ENCODE peak calls at places on chromosomes 5 and 9, in five cellular contexts. O is right atrium auricular region, D is pancreas, U is mucosa of descending colon, L is heart left ventricle. V is an unnamed sample.

GRCh38 chr9:78118742-78119473 is 87.3 kb upstream of the GNAQ start:
- DNase-seq in O (no peak), L (no peak), U (peak; percentile 33), D (no peak), V (no peak)

GRCh38 chr9:136965771-136966484 is 11.4 kb upstream of the PTGDS start:
- DNase-seq in U (no peak), L (no peak), D (no peak), O (no peak), V (no peak)

GRCh38 chr9:20592673-20593072 is 29.6 kb downstream of the MLLT3 start:
- DNase-seq in D (no peak), U (no peak), L (no peak), O (no peak), V (no peak)

GRCh38 chr5:3602713-3603502 is 7.3 kb downstream of the IRX1 start:
- DNase-seq in D (peak; percentile 9), O (no peak), L (peak; percentile 29), U (no peak), V (peak; percentile 46)

GRCh38 chr5:53397845-53398244 is 82.6 kb upstream of the FST start:
- DNase-seq in L (peak; percentile 39), D (no peak), O (no peak), U (no peak), V (no peak)

GRCh38 chr5:78627766-78628165 is 20.8 kb downstream of the LHFPL2 start:
- DNase-seq in D (no peak), U (no peak), O (no peak), L (no peak), V (no peak)

GRCh38 chr5:150503977-150504620 is 3.8 kb upstream of the NDST1 start:
- DNase-seq in D (peak; percentile 90), L (peak; percentile 69), O (no peak), U (peak; percentile 62), V (peak; percentile 86)

GRCh38 chr5:117107859-117108258 is 533.2 kb upstream of the SEMA6A start:
- DNase-seq in O (no peak), D (no peak), U (no peak), L (no peak), V (no peak)

GRCh38 chr9:20286154-20286553 is 336.1 kb downstream of the MLLT3 start:
- DNase-seq in L (no peak), D (no peak), O (no peak), U (no peak), V (no peak)

GRCh38 chr5:180658774-180659564 is 9.6 kb upstream of the FLT4 start:
- DNase-seq in D (no peak), U (no peak), O (no peak), L (no peak), V (no peak)

GRCh38 chr5:138275379-138275782 is 960 bp upstream of the GFRA3 start:
- DNase-seq in D (no peak), O (no peak), U (no peak), L (no peak), V (no peak)

GRCh38 chr9:19127881-19128719 is 808 bp upstream of the PLIN2 start:
- DNase-seq in U (peak; percentile 63), O (no peak), D (no peak), L (peak; percentile 16), V (peak; percentile 43)

GRCh38 chr9:96398582-96399334 is 15.2 kb upstream of the SLC35D2 start:
- DNase-seq in U (no peak), L (no peak), D (no peak), O (no peak), V (no peak)

GRCh38 chr5:102759700-102760099 is 4.6 kb downstream of the PAM start:
- DNase-seq in D (no peak), U (no peak), O (no peak), L (no peak), V (no peak)

GRCh38 chr5:138159666-138160065 is 18.8 kb downstream of the BRD8 start:
- DNase-seq in L (no peak), O (no peak), D (no peak), U (no peak), V (no peak)

GRCh38 chr5:58517192-58517591 is 26.0 kb downstream of the GAPT start:
- DNase-seq in O (no peak), U (no peak), D (no peak), L (no peak), V (no peak)

GRCh38 chr5:132641241-132641723 is 16.7 kb upstream of the IL13 start:
- DNase-seq in L (no peak), O (no peak), D (no peak), U (no peak), V (peak; percentile 78)

GRCh38 chr5:2906302-2907090 is 155.0 kb upstream of the IRX2 start:
- DNase-seq in D (no peak), L (no peak), O (peak; percentile 40), U (no peak), V (peak; percentile 23)

GRCh38 chr9:6667633-6668280 is 22.2 kb upstream of the GLDC start:
- DNase-seq in D (no peak), L (no peak), U (no peak), O (no peak), V (no peak)

GRCh38 chr5:159309689-159310433 is 20.4 kb downstream of the IL12B start:
- DNase-seq in O (no peak), L (no peak), D (no peak), U (no peak), V (no peak)

GRCh38 chr9:5846080-5846479 is 13.2 kb upstream of the ERMP1 start:
- DNase-seq in U (no peak), L (no peak), O (no peak), D (no peak), V (no peak)

DNA sequence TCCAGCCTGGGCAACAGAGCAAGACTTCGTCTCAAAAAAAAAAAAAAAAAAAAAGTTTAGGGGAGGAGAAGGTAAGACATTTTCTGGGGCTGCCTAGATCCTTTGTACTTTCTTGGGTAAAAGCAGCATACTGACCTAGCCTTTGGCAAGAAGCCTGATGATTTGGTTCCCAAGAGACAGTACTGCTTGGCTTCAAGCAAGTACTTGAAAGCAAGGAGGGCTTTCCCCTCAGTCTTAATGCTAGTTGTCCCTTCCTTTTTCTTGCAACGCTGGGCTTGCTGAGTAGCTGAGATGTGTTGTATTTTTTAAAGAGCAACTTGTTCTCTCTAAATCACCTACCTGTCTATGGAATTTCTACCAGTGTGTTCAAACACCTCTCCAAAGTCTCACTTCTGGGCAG is 76.2 kb downstream of the INSYN2B start:
- DNase-seq in U (no peak), D (no peak), O (no peak), L (no peak), V (no peak)
- H3K4me3 ChIP-seq in U (no peak overlapping the region), D (no peak overlapping the region), O (no peak overlapping the region), L (no peak overlapping the region), V (no peak overlapping the region)

GRCh38 chr5:147403659-147404640 is 105.9 kb downstream of the DPYSL3 start:
- DNase-seq in U (no peak), D (no peak), L (peak; percentile 59), O (peak; percentile 91), V (no peak)
- H3K4me3 ChIP-seq in U (no peak overlapping the region), D (no peak overlapping the region), L (no peak overlapping the region), O (no peak overlapping the region), V (no peak overlapping the region)

GRCh38 chr5:43411489-43411888 is 702 bp downstream of the CCL28 start:
- DNase-seq in O (no peak), D (no peak), L (no peak), U (no peak), V (no peak)

GRCh38 chr5:43409809-43410271 is 2.4 kb downstream of the CCL28 start:
- DNase-seq in U (peak; percentile 79), O (no peak), L (no peak), D (peak; percentile 77), V (no peak)

GRCh38 chr5:43410414-43410813 is 1.8 kb downstream of the CCL28 start:
- DNase-seq in O (no peak), U (peak; percentile 43), D (no peak), L (no peak), V (no peak)

GRCh38 chr5:43413966-43414365 is 1.8 kb upstream of the CCL28 start:
- DNase-seq in U (no peak), L (no peak), O (no peak), D (no peak), V (no peak)

DNA sequence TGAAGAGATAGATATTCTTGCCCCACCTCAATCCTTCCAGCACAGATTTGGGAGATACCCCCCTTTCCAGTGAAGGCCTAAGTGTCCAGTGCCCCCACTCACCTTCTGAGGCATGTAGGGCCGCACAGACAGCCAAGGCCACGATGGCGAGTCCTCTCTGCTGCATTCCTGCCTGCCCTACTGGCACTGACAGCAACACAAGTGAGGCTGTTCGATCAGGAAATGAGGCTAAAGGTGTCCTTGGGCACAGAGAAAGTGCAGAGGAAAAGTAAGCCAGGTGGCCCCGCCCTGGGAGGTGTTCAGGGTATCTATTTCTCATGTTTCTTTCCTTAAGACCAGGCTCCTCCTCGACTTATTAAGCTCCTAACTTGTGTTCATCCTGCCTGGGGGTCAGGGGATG is at the start of gene CCL28:
- DNase-seq in D (no peak), U (peak; percentile 82), L (no peak), O (no peak), V (no peak)
- H3K4me3 ChIP-seq in D (peak within 1 kb of the TSS; percentile 10), U (no peak within 1 kb of the TSS), L (no peak within 1 kb of the TSS), O (no peak within 1 kb of the TSS), V (no peak within 1 kb of the TSS)

GRCh38 chr5:40682431-40683017 is 2.8 kb downstream of the PTGER4 start:
- DNase-seq in D (no peak), O (no peak), U (no peak), L (peak; percentile 28), V (no peak)

GRCh38 chr5:40683351-40683750 is 3.6 kb downstream of the PTGER4 start:
- DNase-seq in U (no peak), L (no peak), D (no peak), O (no peak), V (no peak)

GRCh38 chr5:40687316-40687715 is 7.6 kb downstream of the PTGER4 start:
- DNase-seq in D (no peak), L (no peak), U (no peak), O (no peak), V (no peak)

GRCh38 chr5:40685952-40686351 is 6.2 kb downstream of the PTGER4 start:
- DNase-seq in L (no peak), D (no peak), U (no peak), O (no peak), V (no peak)

GRCh38 chr5:40685191-40685590 is 5.5 kb downstream of the PTGER4 start:
- DNase-seq in O (no peak), L (no peak), D (no peak), U (no peak), V (no peak)
- H3K4me3 ChIP-seq in O (peak overlapping the region; percentile 7), L (peak overlapping the region; percentile 72), D (peak overlapping the region; percentile 88), U (no peak overlapping the region), V (no peak overlapping the region)

DNA sequence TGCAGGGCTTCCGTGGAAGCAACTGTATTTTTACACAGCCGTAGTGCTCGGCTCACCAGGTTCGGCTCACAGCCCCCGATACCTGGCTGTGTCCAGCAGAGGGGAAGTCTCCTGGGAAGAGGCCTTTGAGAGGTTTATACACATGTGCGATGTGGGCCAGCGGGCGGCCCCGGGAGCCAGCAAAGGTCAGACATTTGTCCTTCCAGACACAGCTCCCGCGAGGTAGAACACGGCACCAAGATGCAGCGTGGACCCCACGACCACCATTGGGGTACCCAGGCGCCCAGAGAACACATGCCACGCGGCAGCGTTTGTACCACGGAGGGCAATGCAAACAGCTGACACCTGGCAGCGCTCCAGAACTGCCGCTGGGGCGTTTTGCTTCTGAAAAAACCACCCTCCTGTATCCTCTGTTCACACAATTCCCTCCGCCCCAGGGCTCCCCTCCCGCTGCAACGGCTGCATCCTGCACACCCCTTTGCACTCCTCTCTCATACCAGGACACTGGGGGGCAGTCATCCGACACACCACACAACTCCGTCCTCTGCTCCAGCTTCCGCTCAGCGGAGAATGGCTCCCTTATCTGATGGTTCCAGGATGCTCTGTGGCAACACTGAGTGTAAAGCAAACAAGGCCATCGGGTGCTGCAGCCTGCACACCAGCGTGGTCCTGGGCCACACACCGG is 235.3 kb downstream of the SYK start:
- DNase-seq in O (peak; percentile 90), U (peak; percentile 78), D (peak; percentile 67), L (peak; percentile 77), V (peak; percentile 92)
- H3K4me3 ChIP-seq in O (no peak overlapping the region), U (no peak overlapping the region), D (no peak overlapping the region), L (no peak overlapping the region), V (no peak overlapping the region)

V was measured in right lobe of liver.